ENCODE peak calls at places on chromosomes 3 and 15, in five cellular contexts. I is nephron progenitor cell, G is progenitor cell of endocrine pancreas, A is ovary, J is heart left ventricle. P is an unnamed sample.

GRCh38 chr3:192170659-192171058 is 556.7 kb downstream of the FGF12 start:
- DNase-seq in I (no peak), G (no peak), A (no peak), J (no peak), P (no peak)

GRCh38 chr3:23845361-23845760 is 39.6 kb downstream of the UBE2E1 start:
- DNase-seq in I (no peak), G (no peak), A (no peak), J (no peak), P (no peak)

GRCh38 chr15:71282086-71282485 is 166.8 kb downstream of the THSD4 start:
- DNase-seq in I (no peak), G (no peak), A (no peak), J (no peak), P (no peak)

GRCh38 chr3:95615592-95616310 is 1198.6 kb upstream of the EPHA6 start:
- DNase-seq in I (no peak), G (no peak), A (no peak), J (no peak), P (no peak)

GRCh38 chr15:43939070-43939469 is 112.3 kb downstream of the WDR76 start:
- DNase-seq in I (no peak), G (no peak), A (no peak), J (no peak), P (no peak)

GRCh38 chr3:72821170-72821781 is 27.0 kb downstream of the SHQ1 start:
- DNase-seq in I (no peak), G (no peak), A (no peak), J (peak), P (no peak)

GRCh38 chr15:100189849-100190248 is 151.9 kb downstream of the ADAMTS17 start:
- DNase-seq in I (no peak), G (no peak), A (no peak), J (no peak), P (no peak)

GRCh38 chr3:100210777-100211145 is 50.0 kb upstream of the TBC1D23 start:
- DNase-seq in I (no peak), G (no peak), A (no peak), J (no peak), P (no peak)

GRCh38 chr3:47586746-47587145 is 8.1 kb upstream of the CSPG5 start:
- DNase-seq in I (no peak), G (no peak), A (no peak), J (no peak), P (no peak)

GRCh38 chr15:69794643-69795461 is 302.9 kb downstream of the TLE3 start:
- DNase-seq in I (no peak), G (no peak), A (peak), J (no peak), P (no peak)

GRCh38 chr3:54850484-54851003 is 77.3 kb downstream of the LRTM1 start:
- DNase-seq in I (no peak), G (no peak), A (no peak), J (no peak), P (no peak)

GRCh38 chr3:187591051-187591450 is 79.1 kb downstream of the SST start:
- DNase-seq in I (no peak), G (no peak), A (no peak), J (no peak), P (no peak)

GRCh38 chr15:68386587-68387287 is 45.2 kb downstream of the ITGA11 start:
- DNase-seq in I (no peak), G (no peak), A (no peak), J (peak), P (no peak)

GRCh38 chr15:68385240-68385561 is 46.8 kb downstream of the ITGA11 start:
- DNase-seq in I (no peak), G (no peak), A (no peak), J (peak), P (no peak)

GRCh38 chr15:68383161-68384074 is 48.5 kb downstream of the ITGA11 start:
- DNase-seq in I (no peak), G (no peak), A (no peak), J (peak), P (peak)

GRCh38 chr15:68385671-68386586 is 46.0 kb downstream of the ITGA11 start:
- DNase-seq in I (no peak), G (no peak), A (no peak), J (peak), P (no peak)

DNA sequence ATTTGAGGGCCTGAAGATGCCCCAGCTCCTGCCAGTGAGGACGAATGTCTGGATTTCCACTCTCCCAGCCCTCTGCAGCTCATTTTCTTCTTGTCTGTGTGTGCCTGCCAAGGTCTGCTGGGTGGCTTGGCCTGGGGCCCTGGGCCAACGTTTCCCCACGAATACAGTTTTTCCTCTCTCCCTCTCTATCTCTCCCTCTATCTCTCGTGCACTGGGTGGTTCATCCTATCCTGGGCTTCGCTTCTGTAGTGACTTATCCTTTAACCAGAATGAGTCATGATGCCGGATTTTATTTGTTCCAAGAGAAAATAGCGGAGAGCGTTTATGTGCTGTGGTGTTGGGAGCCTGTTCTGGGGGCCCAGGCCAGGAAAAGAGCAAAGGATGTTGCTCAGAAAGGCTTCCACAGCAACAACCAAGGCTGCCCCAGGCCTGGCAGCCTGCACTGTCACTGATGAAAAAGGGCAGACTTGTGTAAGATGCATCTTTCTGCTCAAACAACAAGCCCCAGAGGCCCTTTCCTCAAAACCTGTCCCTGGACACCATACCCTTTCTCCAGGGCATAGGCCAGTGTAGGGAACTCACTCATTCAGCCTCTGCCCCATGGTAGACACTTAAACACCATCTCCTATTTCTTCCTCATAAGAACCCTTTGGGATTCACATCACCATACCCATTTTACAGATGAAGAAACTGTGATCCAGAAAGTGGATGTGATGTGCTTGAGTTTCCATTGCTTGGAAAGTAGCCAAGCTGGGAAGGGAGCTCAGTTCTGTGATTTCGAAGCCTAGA is 47.3 kb downstream of the ITGA11 start:
- DNase-seq in I (no peak), G (no peak), A (no peak), J (peak), P (no peak)
- TF ChIP-seq CTCF in I (no peak), G (no peak), A (no peak), J (no peak), P (no peak)

DNA sequence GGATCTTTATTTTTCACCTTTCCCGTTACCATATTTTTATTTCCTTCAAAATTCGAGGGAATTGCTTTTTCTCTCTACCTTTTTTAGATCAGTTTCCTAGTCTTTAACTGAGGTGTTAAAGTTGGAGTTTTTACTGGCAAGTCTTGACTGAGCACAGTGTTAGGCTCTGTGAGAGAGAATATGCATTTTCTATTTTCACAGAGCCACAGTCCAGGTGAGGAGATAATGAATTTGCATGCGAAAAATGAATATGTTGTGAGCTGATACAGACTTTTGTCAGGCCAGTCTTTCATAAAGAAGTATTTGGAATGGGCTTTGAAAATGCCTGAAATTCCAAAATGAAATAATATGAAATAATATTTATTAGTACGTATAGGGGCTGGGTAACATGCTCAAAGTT is 31.9 kb downstream of the MME start:
- DNase-seq in I (no peak), G (no peak), A (no peak), J (no peak), P (no peak)
- TF ChIP-seq CTCF in I (no peak), G (no peak), A (no peak), J (no peak), P (no peak)

DNA sequence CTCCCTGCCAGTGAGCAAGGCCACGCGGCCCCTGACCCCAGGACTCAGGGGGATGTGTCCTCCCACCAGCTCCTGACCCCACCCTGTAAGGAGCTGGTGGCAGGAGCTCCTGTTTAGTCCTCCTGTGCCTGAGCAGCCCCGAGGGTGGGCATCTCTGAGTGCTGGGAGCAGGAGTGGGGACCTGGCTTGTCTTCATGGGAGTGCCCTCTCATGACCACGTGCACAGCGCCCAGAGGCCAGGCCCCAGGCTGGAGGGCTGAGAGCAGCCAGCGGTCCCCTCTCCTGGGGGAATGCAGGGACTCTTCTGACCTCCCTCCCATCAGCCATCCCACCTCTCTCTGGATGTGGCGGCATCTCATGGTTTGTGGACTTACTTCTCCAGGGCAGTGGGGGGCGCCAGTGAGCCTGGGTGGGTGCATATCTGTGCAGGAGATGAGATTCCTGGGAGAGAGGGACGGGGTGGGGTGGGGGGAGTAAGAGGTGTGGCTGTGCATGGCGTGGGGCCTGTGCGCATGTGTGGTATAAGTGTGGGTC is 205.6 kb downstream of the TBC1D2B start:
- DNase-seq in I (no peak), G (no peak), A (no peak), J (no peak), P (no peak)
- TF ChIP-seq CTCF in I (no peak), G (peak), A (no peak), J (no peak), P (peak)

GRCh38 chr15:79593119-79593869 is 161.2 kb downstream of the MINAR1 start:
- DNase-seq in I (no peak), G (no peak), A (no peak), J (no peak), P (no peak)
- TF ChIP-seq CTCF in I (peak), G (peak), A (no peak), J (peak), P (peak)

DNA sequence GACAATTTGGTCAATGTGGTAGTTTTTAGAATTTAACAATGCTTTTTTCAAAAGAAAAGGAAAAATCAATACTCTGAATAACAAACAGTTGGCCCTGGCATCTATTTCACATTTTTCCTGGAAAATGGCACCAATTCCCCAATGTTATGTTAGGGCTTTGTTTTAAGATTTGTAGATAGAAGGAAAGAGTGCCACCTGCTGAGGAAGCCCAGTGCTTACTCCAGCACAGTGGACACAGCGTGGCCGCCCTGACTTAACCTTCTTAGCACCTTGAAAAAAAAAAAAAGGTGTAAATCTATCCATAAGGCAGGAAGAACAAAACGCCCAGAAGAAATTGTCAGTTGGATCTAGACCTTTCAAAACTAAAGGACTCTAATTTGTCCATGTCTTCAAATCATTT is 110.7 kb upstream of the CNTN4 start:
- DNase-seq in I (peak), G (no peak), A (no peak), J (no peak), P (no peak)
- TF ChIP-seq CTCF in I (peak), G (peak), A (no peak), J (peak), P (peak)

DNA sequence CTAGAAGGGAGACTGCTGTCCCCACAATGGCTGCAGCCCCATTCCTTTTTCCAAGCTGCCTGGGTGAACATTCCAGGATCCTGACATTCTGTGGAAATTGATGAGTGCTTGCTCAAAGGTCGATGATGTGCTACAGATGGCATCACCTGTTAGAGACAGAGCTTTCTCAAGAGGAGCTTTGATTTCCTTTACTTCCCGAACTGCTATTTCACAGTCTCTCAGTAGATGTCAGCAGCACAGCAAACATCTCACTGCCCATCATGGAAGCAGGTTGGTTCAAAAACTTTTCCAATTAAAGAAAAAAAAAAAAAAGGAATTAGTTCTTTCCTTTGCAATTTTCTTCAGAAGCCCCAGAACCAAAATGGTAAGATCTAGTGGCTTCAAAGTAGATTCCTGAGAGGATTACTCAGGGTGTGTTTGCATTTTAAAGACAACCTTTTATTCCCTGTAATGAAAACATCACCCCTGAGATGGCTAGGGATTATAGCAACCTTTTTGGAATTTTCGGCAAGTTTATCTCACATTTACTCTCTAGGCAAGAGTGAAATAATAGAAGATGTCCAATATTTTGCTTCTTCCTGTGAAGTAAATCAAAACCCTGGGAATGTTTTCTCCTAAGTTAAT is 44.8 kb downstream of the POLR2M start:
- DNase-seq in I (no peak), G (no peak), A (no peak), J (no peak), P (no peak)
- TF ChIP-seq CTCF in I (peak), G (peak), A (peak), J (peak), P (peak)

GRCh38 chr15:52254331-52254730 is 41.3 kb downstream of the MYO5C start:
- DNase-seq in I (no peak), G (no peak), A (no peak), J (no peak), P (no peak)
- TF ChIP-seq CTCF in I (no peak), G (no peak), A (no peak), J (no peak), P (no peak)

GRCh38 chr3:121985841-121986240 is 36.2 kb downstream of the ILDR1 start:
- DNase-seq in I (no peak), G (no peak), A (no peak), J (no peak), P (no peak)

GRCh38 chr3:121988146-121988545 is 33.9 kb downstream of the ILDR1 start:
- DNase-seq in I (no peak), G (no peak), A (no peak), J (no peak), P (no peak)

GRCh38 chr3:121995190-121996137 is 26.6 kb downstream of the ILDR1 start:
- DNase-seq in I (peak), G (no peak), A (no peak), J (peak), P (peak)

GRCh38 chr3:121992601-121993560 is 29.2 kb downstream of the ILDR1 start:
- DNase-seq in I (no peak), G (no peak), A (no peak), J (no peak), P (no peak)

DNA sequence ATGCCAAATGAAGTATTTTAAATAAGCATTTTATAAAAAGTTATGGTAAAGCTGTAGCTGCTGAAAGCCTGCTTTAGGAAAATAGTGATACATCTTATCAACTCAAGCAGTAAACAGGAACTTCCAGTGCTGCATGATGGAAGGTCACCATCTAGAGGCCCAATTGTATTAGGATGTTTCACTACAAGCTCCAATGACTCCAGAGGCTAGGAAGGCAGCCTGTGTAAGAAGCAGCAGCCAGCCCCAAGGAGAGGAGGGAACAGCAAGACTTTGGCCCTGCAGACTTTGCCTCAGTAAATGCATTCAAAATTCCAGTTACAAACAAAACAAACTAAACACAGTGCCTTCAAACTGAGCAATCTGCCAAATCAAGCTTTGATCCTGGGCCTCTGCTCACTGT is 32.1 kb downstream of the ILDR1 start:
- DNase-seq in I (no peak), G (no peak), A (no peak), J (no peak), P (no peak)
- TF ChIP-seq CTCF in I (no peak), G (no peak), A (no peak), J (peak), P (no peak)

P was measured in neural crest cell.